ENCODE peak calls at places on chromosomes 5 and 9, in six cellular contexts. One of them, this sample, is unnamed.

GRCh38 chr5:74641014-74641777 is 668 bp upstream of the ENC1 start:
- DNase-seq in mesenchymal stem cell: peak; percentile 87
- DNase-seq in neuronal stem cell: peak; percentile 65
- DNase-seq in IMR-90: peak; percentile 64
- DNase-seq in H1: no peak
- DNase-seq in trophoblast cell: peak; percentile 68
- DNase-seq in this sample: peak; percentile 84

GRCh38 chr5:138641547-138642298 is 66.5 kb upstream of the HSPA9 start:
- DNase-seq in mesenchymal stem cell: peak; percentile 69
- DNase-seq in neuronal stem cell: peak; percentile 85
- DNase-seq in IMR-90: peak; percentile 60
- DNase-seq in H1: peak; percentile 34
- DNase-seq in trophoblast cell: peak; percentile 93
- DNase-seq in this sample: peak; percentile 86

GRCh38 chr5:40649493-40650030 is 30.2 kb upstream of the PTGER4 start:
- DNase-seq in mesenchymal stem cell: no peak
- DNase-seq in neuronal stem cell: no peak
- DNase-seq in IMR-90: no peak
- DNase-seq in H1: no peak
- DNase-seq in trophoblast cell: peak; percentile 63
- DNase-seq in this sample: no peak

GRCh38 chr5:81303563-81303962 is 2.2 kb downstream of the ZCCHC9 start:
- DNase-seq in mesenchymal stem cell: peak; percentile 74
- DNase-seq in neuronal stem cell: no peak
- DNase-seq in IMR-90: peak; percentile 94
- DNase-seq in H1: no peak
- DNase-seq in trophoblast cell: peak; percentile 86
- DNase-seq in this sample: no peak

GRCh38 chr5:17365756-17366155 is 132.3 kb upstream of the TAF11L2 start:
- DNase-seq in mesenchymal stem cell: peak; percentile 99
- DNase-seq in neuronal stem cell: peak; percentile 9
- DNase-seq in IMR-90: peak; percentile 89
- DNase-seq in H1: no peak
- DNase-seq in trophoblast cell: no peak
- DNase-seq in this sample: no peak

GRCh38 chr9:120694559-120694958 is 19.7 kb downstream of the MEGF9 start:
- DNase-seq in mesenchymal stem cell: no peak
- DNase-seq in neuronal stem cell: no peak
- DNase-seq in IMR-90: no peak
- DNase-seq in H1: no peak
- DNase-seq in trophoblast cell: peak; percentile 19
- DNase-seq in this sample: no peak

GRCh38 chr5:120803282-120803681 is 339.2 kb downstream of the PRR16 start:
- DNase-seq in mesenchymal stem cell: peak; percentile 30
- DNase-seq in neuronal stem cell: no peak
- DNase-seq in IMR-90: peak; percentile 54
- DNase-seq in H1: no peak
- DNase-seq in trophoblast cell: peak; percentile 45
- DNase-seq in this sample: no peak

GRCh38 chr9:89115426-89115825 is 63.2 kb downstream of the SHC3 start:
- DNase-seq in mesenchymal stem cell: no peak
- DNase-seq in neuronal stem cell: no peak
- DNase-seq in IMR-90: no peak
- DNase-seq in H1: no peak
- DNase-seq in trophoblast cell: peak; percentile 85
- DNase-seq in this sample: no peak

GRCh38 chr9:69120380-69121154 is 53.5 kb upstream of the TJP2 start:
- DNase-seq in mesenchymal stem cell: no peak
- DNase-seq in neuronal stem cell: peak; percentile 27
- DNase-seq in IMR-90: no peak
- DNase-seq in H1: peak; percentile 81
- DNase-seq in trophoblast cell: peak; percentile 98
- DNase-seq in this sample: peak; percentile 96

GRCh38 chr9:93288891-93289883 is 105.2 kb downstream of the WNK2 start:
- DNase-seq in mesenchymal stem cell: peak; percentile 68
- DNase-seq in neuronal stem cell: no peak
- DNase-seq in IMR-90: peak; percentile 62
- DNase-seq in H1: no peak
- DNase-seq in trophoblast cell: peak; percentile 87
- DNase-seq in this sample: peak; percentile 45

GRCh38 chr5:75007537-75007847 is 44.9 kb downstream of the GCNT4 start:
- DNase-seq in mesenchymal stem cell: peak; percentile 85
- DNase-seq in neuronal stem cell: no peak
- DNase-seq in IMR-90: peak; percentile 81
- DNase-seq in H1: no peak
- DNase-seq in trophoblast cell: peak; percentile 84
- DNase-seq in this sample: no peak

GRCh38 chr5:151023651-151024050 is 3.3 kb downstream of the GPX3 start:
- DNase-seq in mesenchymal stem cell: no peak
- DNase-seq in neuronal stem cell: no peak
- DNase-seq in IMR-90: no peak
- DNase-seq in H1: no peak
- DNase-seq in trophoblast cell: peak; percentile 11
- DNase-seq in this sample: no peak

GRCh38 chr9:34691556-34691955 is 480 bp upstream of the CCL19 start:
- DNase-seq in mesenchymal stem cell: no peak
- DNase-seq in neuronal stem cell: no peak
- DNase-seq in IMR-90: no peak
- DNase-seq in H1: no peak
- DNase-seq in trophoblast cell: no peak
- DNase-seq in this sample: no peak

GRCh38 chr9:87725356-87725899 is 491 bp upstream of the CTSL start:
- DNase-seq in mesenchymal stem cell: no peak
- DNase-seq in neuronal stem cell: no peak
- DNase-seq in IMR-90: peak; percentile 23
- DNase-seq in H1: no peak
- DNase-seq in trophoblast cell: no peak
- DNase-seq in this sample: peak; percentile 58

GRCh38 chr5:29378104-29378503 is 1815.4 kb upstream of the CDH6 start:
- DNase-seq in mesenchymal stem cell: no peak
- DNase-seq in neuronal stem cell: no peak
- DNase-seq in IMR-90: no peak
- DNase-seq in H1: no peak
- DNase-seq in trophoblast cell: no peak
- DNase-seq in this sample: no peak

GRCh38 chr9:121717141-121717749 is 65.8 kb downstream of the DAB2IP start:
- DNase-seq in mesenchymal stem cell: no peak
- DNase-seq in neuronal stem cell: no peak
- DNase-seq in IMR-90: no peak
- DNase-seq in H1: no peak
- DNase-seq in trophoblast cell: peak; percentile 91
- DNase-seq in this sample: no peak

GRCh38 chr9:127763918-127764384 is 14.5 kb downstream of the SH2D3C start:
- DNase-seq in mesenchymal stem cell: no peak
- DNase-seq in neuronal stem cell: peak; percentile 35
- DNase-seq in IMR-90: no peak
- DNase-seq in H1: no peak
- DNase-seq in trophoblast cell: peak; percentile 17
- DNase-seq in this sample: peak; percentile 80

GRCh38 chr5:7926296-7926695 is 57.3 kb downstream of the MTRR start:
- DNase-seq in mesenchymal stem cell: peak; percentile 88
- DNase-seq in neuronal stem cell: no peak
- DNase-seq in IMR-90: peak; percentile 99
- DNase-seq in H1: no peak
- DNase-seq in trophoblast cell: no peak
- DNase-seq in this sample: no peak

GRCh38 chr9:76893395-76893932 is 12.4 kb downstream of the PRUNE2 start:
- DNase-seq in mesenchymal stem cell: no peak
- DNase-seq in neuronal stem cell: no peak
- DNase-seq in IMR-90: no peak
- DNase-seq in H1: no peak
- DNase-seq in trophoblast cell: no peak
- DNase-seq in this sample: no peak

GRCh38 chr9:105205787-105206511 is 38.5 kb upstream of the SLC44A1 start:
- DNase-seq in mesenchymal stem cell: no peak
- DNase-seq in neuronal stem cell: no peak
- DNase-seq in IMR-90: peak; percentile 94
- DNase-seq in H1: no peak
- DNase-seq in trophoblast cell: peak; percentile 43
- DNase-seq in this sample: no peak

GRCh38 chr9:120909904-120910303 is 16.7 kb downstream of the TRAF1 start:
- DNase-seq in mesenchymal stem cell: no peak
- DNase-seq in neuronal stem cell: no peak
- DNase-seq in IMR-90: no peak
- DNase-seq in H1: no peak
- DNase-seq in trophoblast cell: no peak
- DNase-seq in this sample: no peak

GRCh38 chr5:79774171-79774854 is 84.7 kb downstream of the CMYA5 start:
- DNase-seq in mesenchymal stem cell: peak; percentile 2
- DNase-seq in neuronal stem cell: no peak
- DNase-seq in IMR-90: peak; percentile 4
- DNase-seq in H1: peak; percentile 83
- DNase-seq in trophoblast cell: peak; percentile 48
- DNase-seq in this sample: peak; percentile 94

GRCh38 chr9:69173891-69174644 is at the start of gene TJP2:
- DNase-seq in mesenchymal stem cell: peak; percentile 83
- DNase-seq in neuronal stem cell: peak; percentile 54
- DNase-seq in IMR-90: peak; percentile 75
- DNase-seq in H1: no peak
- DNase-seq in trophoblast cell: peak; percentile 67
- DNase-seq in this sample: peak; percentile 60

GRCh38 chr9:113675475-113675941 is 200.6 kb upstream of the ZNF618 start:
- DNase-seq in mesenchymal stem cell: peak; percentile 99
- DNase-seq in neuronal stem cell: no peak
- DNase-seq in IMR-90: peak; percentile 100
- DNase-seq in H1: no peak
- DNase-seq in trophoblast cell: peak; percentile 43
- DNase-seq in this sample: no peak

GRCh38 chr9:20651926-20652325 is 29.6 kb upstream of the MLLT3 start:
- DNase-seq in mesenchymal stem cell: no peak
- DNase-seq in neuronal stem cell: no peak
- DNase-seq in IMR-90: no peak
- DNase-seq in H1: no peak
- DNase-seq in trophoblast cell: no peak
- DNase-seq in this sample: no peak

GRCh38 chr5:172910828-172911627 is 48.2 kb upstream of the RPL26L1 start:
- DNase-seq in mesenchymal stem cell: peak; percentile 85
- DNase-seq in neuronal stem cell: no peak
- DNase-seq in IMR-90: peak; percentile 96
- DNase-seq in H1: no peak
- DNase-seq in trophoblast cell: peak; percentile 32
- DNase-seq in this sample: peak; percentile 48

GRCh38 chr9:128304971-128305288 is 17.3 kb downstream of the TRUB2 start:
- DNase-seq in mesenchymal stem cell: no peak
- DNase-seq in neuronal stem cell: no peak
- DNase-seq in IMR-90: peak; percentile 56
- DNase-seq in H1: no peak
- DNase-seq in trophoblast cell: no peak
- DNase-seq in this sample: no peak

GRCh38 chr5:181241393-181241975 is 2.2 kb downstream of the RACK1 start:
- DNase-seq in mesenchymal stem cell: peak; percentile 91
- DNase-seq in neuronal stem cell: no peak
- DNase-seq in IMR-90: peak; percentile 90
- DNase-seq in H1: no peak
- DNase-seq in trophoblast cell: no peak
- DNase-seq in this sample: no peak

DNA sequence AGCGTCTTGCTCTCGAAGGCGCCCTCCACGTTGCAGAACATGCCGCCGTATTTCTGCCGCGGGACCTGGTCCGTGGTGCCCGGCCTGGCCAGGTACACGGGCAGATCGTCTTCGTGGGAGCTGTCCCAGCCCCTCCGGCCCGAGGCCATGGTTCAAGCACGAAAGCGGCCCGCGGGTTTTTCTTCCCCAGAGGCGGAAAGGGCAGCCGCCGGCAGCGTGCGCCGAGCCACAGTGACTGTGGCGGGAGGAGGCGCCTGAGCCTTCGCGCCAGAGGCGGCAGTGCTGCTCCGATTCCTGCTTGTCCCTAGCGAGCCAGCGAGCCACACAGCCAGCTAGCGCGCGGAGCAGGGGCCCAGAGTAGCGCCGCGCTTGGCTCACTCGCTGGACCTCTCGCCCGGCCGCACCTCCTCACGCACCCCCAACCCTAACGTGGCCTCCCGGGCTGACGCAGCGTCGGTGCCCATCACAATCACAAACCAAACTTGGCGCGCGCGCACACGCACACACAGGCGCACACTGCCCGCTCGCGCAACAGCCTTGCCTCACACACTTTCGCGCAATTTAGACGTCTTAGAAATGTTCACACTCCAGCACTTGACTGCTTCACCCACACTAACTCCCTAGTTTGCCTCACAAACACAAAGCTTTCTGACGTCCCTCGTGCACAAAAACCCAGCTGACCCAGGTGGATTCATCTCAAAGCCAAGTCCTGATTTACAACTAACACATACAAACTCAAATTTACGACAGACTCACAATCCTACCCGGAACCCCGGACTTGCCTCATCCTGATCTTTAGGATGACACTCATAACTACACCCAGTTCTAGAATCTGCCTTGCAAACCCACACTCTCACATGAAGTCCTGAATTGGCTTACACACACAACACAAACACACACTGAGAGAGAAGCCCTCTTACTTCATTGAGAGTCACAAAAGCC is at the start of gene DPYSL3:
- DNase-seq in mesenchymal stem cell: peak; percentile 85
- DNase-seq in neuronal stem cell: peak; percentile 68
- DNase-seq in IMR-90: peak; percentile 78
- DNase-seq in H1: peak; percentile 44
- DNase-seq in trophoblast cell: peak; percentile 20
- DNase-seq in this sample: peak; percentile 80
- H3K4me2 ChIP-seq in mesenchymal stem cell: peak within 1 kb of the TSS; percentile 86
- H3K4me2 ChIP-seq in neuronal stem cell: peak within 1 kb of the TSS; percentile 79
- H3K4me2 ChIP-seq in IMR-90: peak within 1 kb of the TSS; percentile 99
- H3K4me2 ChIP-seq in H1: peak within 1 kb of the TSS; percentile 86
- H3K4me2 ChIP-seq in trophoblast cell: peak within 1 kb of the TSS; percentile 96
- H3K4me2 ChIP-seq in this sample: peak within 1 kb of the TSS; percentile 72

GRCh38 chr9:129696803-129697110 is 31.3 kb downstream of the PRRX2 start:
- DNase-seq in mesenchymal stem cell: no peak
- DNase-seq in neuronal stem cell: no peak
- DNase-seq in IMR-90: no peak
- DNase-seq in H1: no peak
- DNase-seq in trophoblast cell: no peak
- DNase-seq in this sample: no peak
- H3K23ac ChIP-seq in mesenchymal stem cell: no peak overlapping the region
- H3K23ac ChIP-seq in neuronal stem cell: peak overlapping the region; percentile 58
- H3K23ac ChIP-seq in IMR-90: peak overlapping the region; percentile 79
- H3K23ac ChIP-seq in H1: no peak overlapping the region
- H3K23ac ChIP-seq in trophoblast cell: no peak overlapping the region
- H3K23ac ChIP-seq in this sample: no peak overlapping the region

DNA sequence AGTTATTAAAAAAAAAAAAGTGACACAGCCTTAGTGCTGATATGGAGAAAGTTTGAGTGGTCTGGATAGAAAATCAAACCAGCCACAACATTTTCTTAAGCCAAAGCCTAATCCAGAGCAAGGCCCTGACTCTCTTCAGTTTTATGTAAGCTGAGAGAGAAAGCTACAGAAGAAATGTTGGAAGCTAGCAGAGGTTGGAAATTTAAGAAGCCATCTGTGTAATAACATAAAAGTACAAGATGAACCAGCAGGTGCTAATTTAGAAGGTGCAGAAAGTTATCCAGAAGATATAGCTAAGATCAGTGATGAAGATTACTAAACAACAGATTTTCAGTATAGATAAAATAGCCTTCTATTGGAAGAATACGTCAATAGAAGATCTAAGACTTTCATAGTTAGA is 102.9 kb downstream of the GHR start:
- DNase-seq in mesenchymal stem cell: no peak
- DNase-seq in neuronal stem cell: no peak
- DNase-seq in IMR-90: no peak
- DNase-seq in H1: no peak
- DNase-seq in trophoblast cell: no peak
- DNase-seq in this sample: no peak
- H2AFZ ChIP-seq in mesenchymal stem cell: no peak overlapping the region
- H2AFZ ChIP-seq in neuronal stem cell: no peak overlapping the region
- H2AFZ ChIP-seq in IMR-90: no peak overlapping the region
- H2AFZ ChIP-seq in H1: no peak overlapping the region
- H2AFZ ChIP-seq in trophoblast cell: no peak overlapping the region
- H2AFZ ChIP-seq in this sample: no peak overlapping the region

GRCh38 chr5:83476470-83476817 is 4.9 kb downstream of the VCAN start:
- DNase-seq in mesenchymal stem cell: peak; percentile 43
- DNase-seq in neuronal stem cell: no peak
- DNase-seq in IMR-90: no peak
- DNase-seq in H1: no peak
- DNase-seq in trophoblast cell: no peak
- DNase-seq in this sample: no peak
- H3K4me2 ChIP-seq in mesenchymal stem cell: peak overlapping the region; percentile 36
- H3K4me2 ChIP-seq in neuronal stem cell: no peak overlapping the region
- H3K4me2 ChIP-seq in IMR-90: peak overlapping the region; percentile 77
- H3K4me2 ChIP-seq in H1: peak overlapping the region; percentile 66
- H3K4me2 ChIP-seq in trophoblast cell: no peak overlapping the region
- H3K4me2 ChIP-seq in this sample: peak overlapping the region; percentile 55

This sample was measured in H9.